ENCODE peak calls at places on chromosomes 13 and 19, in eight cellular contexts. L, S, V, O, M, D, R and E are unnamed samples.

GRCh38 chr19:47186337-47187022 is 44.5 kb downstream of the BBC3 start:
- DNase-seq in V (no peak), L (no peak), D (no peak), M (peak; percentile 67), R (no peak), O (no peak), S (no peak), E (peak; percentile 92)

GRCh38 chr13:36997716-36998427 is 1.3 kb downstream of the ALG5 start:
- DNase-seq in M (no peak), O (no peak), D (no peak), S (no peak), R (no peak), L (peak; percentile 26), V (peak; percentile 23), E (no peak)

GRCh38 chr19:46901701-46902401 is 41.1 kb downstream of the ARHGAP35 start:
- DNase-seq in M (no peak), V (peak; percentile 37), L (peak; percentile 52), S (peak; percentile 65), O (no peak), R (no peak), D (peak; percentile 74), E (no peak)

GRCh38 chr19:35248310-35249145 is at the start of gene LSR:
- DNase-seq in S (no peak), O (no peak), D (peak; percentile 84), L (no peak), R (no peak), M (peak; percentile 94), V (no peak), E (peak; percentile 95)

GRCh38 chr13:63586467-63586866 is 2170.8 kb upstream of the PCDH20 start:
- DNase-seq in V (no peak), O (no peak), S (no peak), L (no peak), R (no peak), M (no peak), D (no peak), E (no peak)

GRCh38 chr13:57314897-57315520 is 148.0 kb downstream of the PRR20E start:
- DNase-seq in V (no peak), D (peak; percentile 3), M (no peak), S (no peak), L (no peak), R (no peak), O (no peak), E (no peak)

GRCh38 chr19:17220207-17220758 is 5.1 kb downstream of the USE1 start:
- DNase-seq in D (peak; percentile 47), R (no peak), O (no peak), L (peak; percentile 72), S (peak; percentile 79), V (peak; percentile 71), M (no peak), E (peak; percentile 4)

GRCh38 chr13:27632648-27633047 is 11.0 kb downstream of the POLR1D start:
- DNase-seq in O (no peak), M (no peak), S (no peak), V (no peak), D (no peak), L (no peak), R (no peak), E (no peak)

GRCh38 chr19:29478578-29479565 is 46.9 kb upstream of the VSTM2B start:
- DNase-seq in L (peak; percentile 8), S (no peak), R (no peak), D (no peak), O (no peak), M (no peak), V (no peak), E (peak; percentile 35)

GRCh38 chr13:66748712-66749111 is 481.4 kb downstream of the PCDH9 start:
- DNase-seq in O (no peak), S (no peak), M (no peak), V (no peak), D (no peak), L (no peak), R (no peak), E (no peak)

GRCh38 chr13:48783181-48783630 is 129.5 kb downstream of the CYSLTR2 start:
- DNase-seq in M (no peak), L (peak; percentile 98), S (peak; percentile 94), R (peak; percentile 76), V (peak; percentile 100), D (peak; percentile 60), O (peak; percentile 78), E (no peak)
- TF ChIP-seq CTCF in M (no peak), L (no peak), S (no peak), R (no peak), V (peak; percentile 29), D (no peak), O (no peak), E (no peak)

GRCh38 chr13:102771298-102772041 is 2.1 kb downstream of the TEX30 start:
- DNase-seq in S (no peak), D (no peak), M (no peak), O (no peak), V (no peak), L (no peak), R (no peak), E (no peak)
- H3K4me3 ChIP-seq in S (no peak overlapping the region), D (no peak overlapping the region), M (no peak overlapping the region), O (no peak overlapping the region), V (no peak overlapping the region), L (no peak overlapping the region), R (no peak overlapping the region), E (no peak overlapping the region)

GRCh38 chr19:43624933-43625332 is 5.5 kb upstream of the ZNF428 start:
- DNase-seq in V (peak; percentile 8), D (no peak), S (no peak), R (peak; percentile 28), L (no peak), O (peak; percentile 50), M (peak; percentile 66), E (peak; percentile 82)
- TF ChIP-seq CTCF in V (no peak), D (no peak), S (no peak), R (no peak), L (no peak), O (no peak), M (peak; percentile 55), E (peak; percentile 34)

DNA sequence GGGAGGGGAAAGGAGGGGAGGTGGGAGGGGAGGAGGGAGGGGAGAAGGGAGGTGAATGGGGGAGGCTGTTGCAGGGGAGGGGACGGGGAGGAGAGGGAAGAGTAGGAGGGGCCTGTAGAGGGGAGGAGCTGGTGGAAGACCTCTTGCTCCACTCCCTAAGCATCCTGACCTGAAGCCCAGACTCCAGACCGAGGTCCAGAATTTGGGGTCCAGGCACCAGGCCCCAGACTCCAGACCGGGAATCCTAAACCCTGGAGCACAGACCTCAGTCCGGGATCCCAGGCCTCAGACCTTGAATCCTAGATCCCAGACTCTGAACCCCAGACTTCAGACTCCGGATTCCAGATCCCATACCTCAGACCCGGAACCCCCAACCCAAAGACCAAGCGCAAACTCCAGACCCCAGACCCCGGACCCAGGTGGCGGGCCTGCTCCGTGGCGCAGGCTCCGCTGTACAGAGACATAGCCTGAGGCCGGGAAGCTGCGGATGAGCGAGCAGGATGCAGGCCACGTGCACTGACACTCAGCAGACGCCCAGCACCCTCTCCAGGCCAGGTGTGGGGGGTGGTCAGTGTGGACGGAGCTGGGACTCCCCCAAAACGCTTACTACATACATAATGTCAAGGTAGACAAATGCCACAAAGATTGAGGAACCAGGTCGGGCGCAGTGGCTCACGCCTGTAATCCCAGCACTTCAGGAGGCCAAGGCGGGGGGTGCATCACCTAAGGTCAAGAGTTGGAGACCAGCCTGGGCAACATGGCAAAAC is 710 bp upstream of the BTBD2 start:
- DNase-seq in D (peak; percentile 62), O (peak; percentile 89), M (peak; percentile 60), R (peak; percentile 81), L (peak; percentile 90), S (peak; percentile 80), V (peak; percentile 81), E (peak; percentile 88)
- H3K4me3 ChIP-seq in D (no peak overlapping the region), O (no peak overlapping the region), M (peak overlapping the region; percentile 59), R (peak overlapping the region; percentile 15), L (peak overlapping the region; percentile 58), S (peak overlapping the region; percentile 34), V (peak overlapping the region; percentile 30), E (peak overlapping the region; percentile 78)

GRCh38 chr19:42217522-42218442 is at the start of gene DEDD2:
- DNase-seq in S (peak; percentile 96), D (peak; percentile 96), R (peak; percentile 94), O (peak; percentile 97), L (peak; percentile 97), M (peak; percentile 99), V (peak; percentile 99), E (peak; percentile 99)

GRCh38 chr19:42216653-42217521 is 590 bp downstream of the DEDD2 start:
- DNase-seq in L (peak; percentile 24), M (peak; percentile 59), D (peak; percentile 15), R (no peak), V (peak; percentile 16), S (peak; percentile 42), O (peak; percentile 45), E (peak; percentile 42)

GRCh38 chr19:42224940-42225717 is 5.0 kb downstream of the ZNF526 start:
- DNase-seq in O (no peak), M (no peak), D (no peak), S (no peak), L (no peak), V (no peak), R (no peak), E (no peak)

GRCh38 chr19:42220751-42221097 is 612 bp downstream of the ZNF526 start:
- DNase-seq in R (no peak), L (no peak), D (no peak), O (no peak), V (no peak), S (no peak), M (no peak), E (no peak)

GRCh38 chr19:42219812-42220750 is at the start of gene ZNF526:
- DNase-seq in M (peak; percentile 98), S (peak; percentile 98), R (peak; percentile 96), O (peak; percentile 99), L (peak; percentile 96), V (peak; percentile 97), D (peak; percentile 96), E (peak; percentile 99)
- TF ChIP-seq CTCF in M (no peak), S (peak; percentile 2), R (peak; percentile 38), O (no peak), L (no peak), V (peak; percentile 10), D (no peak), E (no peak)